ENCODE peak calls at places on chromosomes 3 and 15, in four cellular contexts. X is fibroblast of lung, V is tibial nerve, M is gastrocnemius medialis. T is an unnamed sample. For H3K36me3, the result is how much of the 10 kb centered on the place peaks cover.

GRCh38 chr3:120177151-120177550 is 82.9 kb upstream of the GSK3B start:
- DNase-seq in X (peak), V (no peak), M (peak), T (peak)

GRCh38 chr3:150495563-150496168 is 50.6 kb downstream of the SERP1 start:
- DNase-seq in V (no peak), X (peak), M (no peak), T (no peak)

GRCh38 chr3:141482250-141482937 is 4.4 kb upstream of the RASA2 start:
- DNase-seq in M (no peak), X (peak), V (no peak), T (no peak)

GRCh38 chr3:182913889-182914288 is 66.4 kb downstream of the DCUN1D1 start:
- DNase-seq in V (no peak), M (peak), X (no peak), T (no peak)

GRCh38 chr15:77030042-77030927 is 35.4 kb downstream of the PSTPIP1 start:
- DNase-seq in M (no peak), X (no peak), V (peak), T (peak)

GRCh38 chr3:146823622-146824021 is 218.5 kb upstream of the PLSCR5 start:
- DNase-seq in M (no peak), X (no peak), V (no peak), T (no peak)

GRCh38 chr15:69760263-69760855 is 307.7 kb downstream of the RPLP1 start:
- DNase-seq in X (peak), V (no peak), M (no peak), T (no peak)

GRCh38 chr3:177525987-177526712 is 328.9 kb upstream of the TBL1XR1 start:
- DNase-seq in V (no peak), X (no peak), M (no peak), T (no peak)

GRCh38 chr3:28915711-28916481 is 365.0 kb upstream of the RBMS3 start:
- DNase-seq in M (no peak), X (peak), V (no peak), T (no peak)

GRCh38 chr15:82540984-82541431 is 751 bp upstream of the RPS17 start:
- DNase-seq in M (no peak), X (peak), V (no peak), T (no peak)

GRCh38 chr3:133964547-133964946 is 65.2 kb downstream of the SLCO2A1 start:
- DNase-seq in X (no peak), M (no peak), V (no peak), T (no peak)

GRCh38 chr3:14657579-14657978 is 6.0 kb downstream of the CCDC174 start:
- DNase-seq in X (no peak), M (no peak), V (no peak), T (no peak)
- H3K36me3 ChIP-seq in X (under half), M (half or more), V (under half), T (half or more)

GRCh38 chr3:38002291-38002876 is 11.8 kb downstream of the VILL start:
- DNase-seq in M (no peak), V (no peak), X (no peak), T (peak)

GRCh38 chr3:38004415-38005075 is 14.0 kb downstream of the VILL start:
- DNase-seq in X (peak), M (no peak), V (peak), T (no peak)

GRCh38 chr3:38002940-38003339 is 12.4 kb downstream of the VILL start:
- DNase-seq in M (no peak), V (no peak), X (no peak), T (peak)

GRCh38 chr3:38003817-38004414 is 13.3 kb downstream of the VILL start:
- DNase-seq in V (no peak), M (no peak), X (no peak), T (no peak)

GRCh38 chr3:38003371-38003816 is 12.8 kb downstream of the VILL start:
- DNase-seq in V (peak), M (no peak), X (peak), T (no peak)
- TF ChIP-seq CTCF in V (peak), M (peak), X (peak), T (peak)

GRCh38 chr15:84782346-84782745 is 34.0 kb downstream of the ZNF592 start:
- DNase-seq in M (no peak), V (no peak), X (no peak), T (no peak)

GRCh38 chr15:84783493-84784251 is 33.5 kb upstream of the ALPK3 start:
- DNase-seq in X (no peak), M (no peak), V (no peak), T (no peak)

GRCh38 chr15:84788500-84788899 is 28.7 kb upstream of the ALPK3 start:
- DNase-seq in V (no peak), M (no peak), X (no peak), T (no peak)

GRCh38 chr15:84784262-84784661 is 32.9 kb upstream of the ALPK3 start:
- DNase-seq in X (no peak), M (no peak), V (no peak), T (no peak)

DNA sequence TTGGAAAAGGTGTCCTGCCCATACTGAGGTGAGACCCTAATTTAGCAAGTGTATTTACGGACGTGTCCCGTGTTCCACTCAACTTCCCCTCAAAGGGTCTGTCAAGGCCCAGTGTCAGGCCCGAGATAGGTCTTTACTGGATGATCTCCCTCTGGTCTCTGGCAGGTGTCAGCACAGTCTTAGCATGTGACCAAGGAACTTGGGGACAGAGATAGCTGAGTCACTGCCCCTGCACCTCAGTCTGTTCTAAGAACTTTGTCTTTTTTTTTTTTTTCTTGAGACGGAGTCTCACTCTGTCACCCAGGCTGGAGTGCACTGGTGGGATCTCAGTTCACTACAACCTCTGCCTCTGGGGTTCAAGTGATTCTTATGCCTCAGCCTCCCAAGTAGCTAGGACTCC is 32.1 kb upstream of the ALPK3 start:
- DNase-seq in X (no peak), V (no peak), M (peak), T (no peak)
- H3K36me3 ChIP-seq in X (under half), V (under half), M (under half), T (half or more)

GRCh38 chr3:138944136-138944658 is 2.7 kb downstream of the FOXL2 start:
- DNase-seq in V (no peak), M (no peak), X (peak), T (no peak)

GRCh38 chr3:138941259-138941885 is 5.6 kb downstream of the FOXL2 start:
- DNase-seq in V (no peak), X (no peak), M (no peak), T (no peak)

GRCh38 chr3:138942271-138942670 is 4.7 kb downstream of the FOXL2 start:
- DNase-seq in X (no peak), M (no peak), V (no peak), T (no peak)

GRCh38 chr3:138943724-138944131 is 3.2 kb downstream of the FOXL2 start:
- DNase-seq in V (no peak), M (no peak), X (peak), T (no peak)

DNA sequence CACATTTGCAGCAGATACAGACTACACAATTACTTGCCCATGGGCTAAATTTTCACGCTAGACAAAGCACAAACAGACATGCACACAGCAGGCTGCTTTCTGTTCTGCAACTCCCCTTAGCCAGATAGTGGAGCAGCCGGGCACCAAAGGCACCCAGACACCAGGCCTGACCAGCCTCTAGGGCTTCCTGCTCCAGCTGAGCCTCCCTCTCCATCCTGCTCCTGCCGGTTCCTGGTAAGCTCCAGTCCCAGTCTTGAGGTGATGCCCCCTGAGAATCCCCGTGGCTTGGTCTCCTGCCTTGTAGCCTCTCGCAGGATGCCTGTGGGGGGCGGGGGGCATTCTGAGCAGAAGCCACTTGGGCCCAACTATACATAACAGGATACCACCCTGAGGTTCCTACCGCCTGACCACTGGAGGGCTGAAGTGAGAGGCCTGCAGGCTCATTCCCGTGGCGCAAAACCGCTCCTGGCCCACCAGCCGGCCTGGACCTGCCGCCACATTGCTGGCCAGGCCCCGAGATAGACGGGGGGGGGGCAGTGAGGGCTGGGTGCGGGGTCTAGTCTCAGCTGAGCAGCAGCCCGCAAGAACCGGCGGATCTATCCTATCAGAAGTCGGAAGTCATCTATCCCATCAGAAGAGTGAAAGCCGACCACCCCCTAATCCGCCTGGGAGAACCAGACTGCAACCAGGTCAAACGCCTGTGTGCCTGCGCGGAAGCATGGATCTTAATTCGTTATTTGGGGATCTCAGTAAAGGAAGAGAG is 3.9 kb downstream of the FOXL2 start:
- DNase-seq in V (no peak), M (no peak), X (no peak), T (no peak)
- TF ChIP-seq CTCF in V (no peak), M (no peak), X (no peak), T (no peak)

GRCh38 chr3:47636921-47637320 is 58.3 kb upstream of the CSPG5 start:
- DNase-seq in M (no peak), V (no peak), X (no peak), T (no peak)

GRCh38 chr3:47630810-47631209 is 52.1 kb upstream of the CSPG5 start:
- DNase-seq in V (no peak), X (no peak), M (no peak), T (no peak)

GRCh38 chr3:47636225-47636624 is 57.6 kb upstream of the CSPG5 start:
- DNase-seq in M (no peak), X (no peak), V (no peak), T (no peak)

GRCh38 chr3:47629770-47630169 is 51.1 kb upstream of the CSPG5 start:
- DNase-seq in V (no peak), M (no peak), X (no peak), T (no peak)

GRCh38 chr3:47634996-47635395 is 56.3 kb upstream of the CSPG5 start:
- DNase-seq in X (no peak), M (no peak), V (no peak), T (no peak)
- H3K36me3 ChIP-seq in X (under half), M (half or more), V (under half), T (half or more)

T was measured in RWPE2.